ENCODE peak calls at places on chromosomes 16 and 17, in five cellular contexts. One of them, this sample, is unnamed.

GRCh38 chr16:12961621-12962020 is 60.2 kb downstream of the SHISA9 start:
- DNase-seq in colonic mucosa: no peak
- DNase-seq in cardiac muscle cell: no peak
- DNase-seq in CD8-positive, alpha-beta T cell: no peak
- DNase-seq in fibroblast of lung: no peak
- DNase-seq in this sample: no peak

GRCh38 chr17:45387739-45388138 is 44.9 kb downstream of the ARHGAP27 start:
- DNase-seq in colonic mucosa: no peak
- DNase-seq in CD8-positive, alpha-beta T cell: no peak
- DNase-seq in fibroblast of lung: no peak
- DNase-seq in cardiac muscle cell: no peak
- DNase-seq in this sample: no peak

GRCh38 chr17:37478187-37478586 is 11.5 kb upstream of the DUSP14 start:
- DNase-seq in CD8-positive, alpha-beta T cell: no peak
- DNase-seq in colonic mucosa: no peak
- DNase-seq in cardiac muscle cell: peak
- DNase-seq in fibroblast of lung: peak
- DNase-seq in this sample: no peak

GRCh38 chr16:53523971-53524548 is 21.1 kb upstream of the AKTIP start:
- DNase-seq in colonic mucosa: no peak
- DNase-seq in cardiac muscle cell: no peak
- DNase-seq in fibroblast of lung: no peak
- DNase-seq in CD8-positive, alpha-beta T cell: no peak
- DNase-seq in this sample: no peak

GRCh38 chr17:44971776-44972483 is 3.8 kb upstream of the C1QL1 start:
- DNase-seq in cardiac muscle cell: no peak
- DNase-seq in fibroblast of lung: peak
- DNase-seq in CD8-positive, alpha-beta T cell: no peak
- DNase-seq in colonic mucosa: no peak
- DNase-seq in this sample: no peak

GRCh38 chr17:1055751-1056645 is 59.1 kb downstream of the TIMM22 start:
- DNase-seq in cardiac muscle cell: peak
- DNase-seq in CD8-positive, alpha-beta T cell: peak
- DNase-seq in colonic mucosa: peak
- DNase-seq in fibroblast of lung: peak
- DNase-seq in this sample: peak

GRCh38 chr16:11259288-11259621 is 3.3 kb upstream of the SOCS1 start:
- DNase-seq in fibroblast of lung: no peak
- DNase-seq in cardiac muscle cell: no peak
- DNase-seq in CD8-positive, alpha-beta T cell: no peak
- DNase-seq in colonic mucosa: no peak
- DNase-seq in this sample: no peak

GRCh38 chr16:46629331-46629843 is 8.2 kb upstream of the SHCBP1 start:
- DNase-seq in cardiac muscle cell: peak
- DNase-seq in CD8-positive, alpha-beta T cell: no peak
- DNase-seq in colonic mucosa: peak
- DNase-seq in fibroblast of lung: peak
- DNase-seq in this sample: no peak

GRCh38 chr16:53822936-53823529 is 119.1 kb downstream of the FTO start:
- DNase-seq in CD8-positive, alpha-beta T cell: no peak
- DNase-seq in fibroblast of lung: no peak
- DNase-seq in cardiac muscle cell: peak
- DNase-seq in colonic mucosa: no peak
- DNase-seq in this sample: no peak

GRCh38 chr17:51372345-51373004 is 112.1 kb downstream of the UTP18 start:
- DNase-seq in cardiac muscle cell: peak
- DNase-seq in colonic mucosa: peak
- DNase-seq in CD8-positive, alpha-beta T cell: no peak
- DNase-seq in fibroblast of lung: peak
- DNase-seq in this sample: peak

GRCh38 chr17:41547921-41548843 is 20.1 kb upstream of the KRT19 start:
- DNase-seq in fibroblast of lung: peak
- DNase-seq in CD8-positive, alpha-beta T cell: no peak
- DNase-seq in cardiac muscle cell: peak
- DNase-seq in colonic mucosa: peak
- DNase-seq in this sample: peak

GRCh38 chr17:41811549-41812175 is at the start of gene P3H4:
- DNase-seq in CD8-positive, alpha-beta T cell: peak
- DNase-seq in cardiac muscle cell: peak
- DNase-seq in fibroblast of lung: peak
- DNase-seq in colonic mucosa: peak
- DNase-seq in this sample: peak

GRCh38 chr17:17724307-17724921 is 43.2 kb downstream of the RAI1 start:
- DNase-seq in cardiac muscle cell: peak
- DNase-seq in fibroblast of lung: peak
- DNase-seq in CD8-positive, alpha-beta T cell: no peak
- DNase-seq in colonic mucosa: no peak
- DNase-seq in this sample: peak

GRCh38 chr17:26731005-26731921 is 562.7 kb upstream of the WSB1 start:
- DNase-seq in colonic mucosa: no peak
- DNase-seq in fibroblast of lung: no peak
- DNase-seq in CD8-positive, alpha-beta T cell: no peak
- DNase-seq in cardiac muscle cell: no peak
- DNase-seq in this sample: no peak

GRCh38 chr16:19542138-19542821 is 13.2 kb upstream of the VPS35L start:
- DNase-seq in cardiac muscle cell: no peak
- DNase-seq in fibroblast of lung: no peak
- DNase-seq in CD8-positive, alpha-beta T cell: no peak
- DNase-seq in colonic mucosa: peak
- DNase-seq in this sample: no peak

GRCh38 chr16:67154578-67155304 is 3.9 kb upstream of the B3GNT9 start:
- DNase-seq in CD8-positive, alpha-beta T cell: no peak
- DNase-seq in fibroblast of lung: no peak
- DNase-seq in cardiac muscle cell: no peak
- DNase-seq in colonic mucosa: no peak
- DNase-seq in this sample: no peak
- H3K4me3 ChIP-seq in CD8-positive, alpha-beta T cell: no peak
- H3K4me3 ChIP-seq in fibroblast of lung: no peak
- H3K4me3 ChIP-seq in cardiac muscle cell: peak
- H3K4me3 ChIP-seq in colonic mucosa: peak
- H3K4me3 ChIP-seq in this sample: peak

DNA sequence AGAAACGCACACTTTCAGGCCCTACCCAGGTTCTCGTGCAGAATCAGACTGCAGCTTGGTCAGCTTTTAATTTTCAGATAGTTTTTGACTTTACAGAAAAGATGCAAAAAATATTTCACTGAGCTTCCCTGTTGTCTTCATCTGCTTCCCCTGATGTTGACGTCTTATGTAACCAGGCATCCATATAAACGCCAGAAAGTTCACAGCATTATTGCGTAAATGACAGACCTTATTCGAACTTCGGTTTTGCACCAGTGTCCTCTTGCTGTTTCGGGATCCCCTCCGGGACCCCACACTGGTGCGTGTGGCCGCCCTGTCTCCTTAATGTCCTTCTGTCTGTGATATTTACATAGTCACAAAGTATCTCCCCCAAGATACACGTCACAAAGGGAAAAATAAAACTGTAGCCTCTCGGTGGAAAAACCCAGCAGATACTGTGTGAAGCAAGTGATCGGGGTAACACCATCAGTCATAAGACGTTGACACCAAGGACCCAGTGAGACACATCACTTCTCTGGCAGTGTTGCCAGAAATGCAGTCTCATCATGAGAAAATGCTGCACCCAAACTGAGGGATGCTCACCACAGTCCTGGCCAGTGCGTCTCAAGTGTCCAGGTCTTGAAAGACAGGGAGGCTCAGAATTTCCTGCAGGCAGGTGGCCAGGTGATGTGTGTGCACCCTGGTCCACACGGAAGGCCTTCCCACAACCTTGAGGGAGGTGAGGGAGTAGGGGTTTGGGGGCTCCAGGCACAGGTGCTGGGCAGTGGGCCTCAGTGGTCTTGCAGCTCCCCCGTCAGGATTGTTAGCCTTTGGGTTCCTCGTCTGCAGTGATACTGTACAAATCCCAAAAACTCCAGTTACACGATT is 4.3 kb downstream of the BANP start:
- DNase-seq in cardiac muscle cell: no peak
- DNase-seq in fibroblast of lung: no peak
- DNase-seq in colonic mucosa: no peak
- DNase-seq in CD8-positive, alpha-beta T cell: no peak
- DNase-seq in this sample: no peak
- H3K27ac ChIP-seq in cardiac muscle cell: peak
- H3K27ac ChIP-seq in fibroblast of lung: peak
- H3K27ac ChIP-seq in colonic mucosa: peak
- H3K27ac ChIP-seq in CD8-positive, alpha-beta T cell: peak
- H3K27ac ChIP-seq in this sample: no peak

DNA sequence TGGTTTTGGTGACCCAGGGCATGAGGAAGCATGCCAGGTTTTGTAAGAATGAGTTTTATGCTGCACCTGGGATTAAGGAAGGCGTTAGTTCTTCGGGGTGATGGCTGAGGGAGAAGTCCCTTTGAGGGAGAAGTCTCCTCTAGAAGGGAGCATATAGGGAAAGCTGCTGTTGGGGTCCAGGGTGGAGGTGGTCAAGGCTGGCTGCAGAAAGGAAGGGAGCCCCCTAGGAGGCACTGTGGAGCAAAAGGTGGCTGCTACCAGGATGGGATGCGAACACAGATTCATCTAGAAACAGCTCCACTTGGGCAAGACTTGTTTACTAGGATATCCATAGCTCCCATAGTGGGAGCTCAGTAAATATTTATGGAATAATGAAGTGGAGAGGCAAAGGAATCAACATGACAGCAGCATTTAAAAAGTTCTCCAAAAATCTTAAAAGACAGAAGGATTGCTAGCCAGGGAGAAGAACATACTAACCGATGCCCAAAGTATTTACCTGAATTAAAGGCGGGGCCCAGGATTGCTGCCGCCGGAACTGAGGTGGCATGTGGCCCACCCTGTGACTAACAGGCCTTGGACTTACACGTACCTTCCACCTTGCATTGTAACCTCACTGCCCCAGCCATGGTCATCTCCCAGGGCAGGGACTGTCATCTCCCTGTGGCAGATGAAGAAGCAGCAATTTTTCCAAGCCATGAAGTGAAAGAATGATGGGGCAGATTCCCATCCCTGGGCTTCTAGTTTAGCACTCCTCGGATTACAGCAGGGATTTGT is 7.1 kb upstream of the LPCAT2 start:
- DNase-seq in fibroblast of lung: no peak
- DNase-seq in cardiac muscle cell: peak
- DNase-seq in CD8-positive, alpha-beta T cell: no peak
- DNase-seq in colonic mucosa: peak
- DNase-seq in this sample: no peak
- TF ChIP-seq CTCF in fibroblast of lung: peak
- TF ChIP-seq CTCF in cardiac muscle cell: peak
- TF ChIP-seq CTCF in CD8-positive, alpha-beta T cell: no peak
- TF ChIP-seq CTCF in colonic mucosa: no peak
- TF ChIP-seq CTCF in this sample: no peak

GRCh38 chr17:4901108-4901647 is 1.7 kb downstream of the CHRNE start:
- DNase-seq in colonic mucosa: no peak
- DNase-seq in CD8-positive, alpha-beta T cell: no peak
- DNase-seq in cardiac muscle cell: no peak
- DNase-seq in fibroblast of lung: no peak
- DNase-seq in this sample: no peak
- H3K4me3 ChIP-seq in colonic mucosa: no peak
- H3K4me3 ChIP-seq in CD8-positive, alpha-beta T cell: no peak
- H3K4me3 ChIP-seq in cardiac muscle cell: no peak
- H3K4me3 ChIP-seq in fibroblast of lung: no peak
- H3K4me3 ChIP-seq in this sample: peak